ENCODE peak calls at places on chromosomes 4 and X, in seven cellular contexts. N is BE2C, C is adrenal gland, S is neural crest cell, B is iPS-NIHi11, F is midbrain, A is astrocyte of the spinal cord. Z is an unnamed sample.

GRCh38 chr4:27692098-27692679 is 831.5 kb downstream of the STIM2 start:
- DNase-seq in N (peak), C (peak), S (no peak), B (peak), F (peak), A (peak), Z (peak)

GRCh38 chr4:138344064-138344463 is 101.9 kb upstream of the SLC7A11 start:
- DNase-seq in N (no peak), C (no peak), S (no peak), B (no peak), F (no peak), A (no peak), Z (no peak)

GRCh38 chr4:137370206-137370633 is 162.1 kb downstream of the PCDH18 start:
- DNase-seq in N (no peak), C (no peak), S (no peak), B (no peak), F (no peak), A (peak), Z (no peak)

GRCh38 chr4:8270912-8271815 is 1.6 kb downstream of the HTRA3 start:
- DNase-seq in N (no peak), C (no peak), S (no peak), B (no peak), F (no peak), A (no peak), Z (no peak)

GRCh38 chr4:145531193-145531592 is 49.5 kb downstream of the SMAD1 start:
- DNase-seq in N (peak), C (peak), S (no peak), B (no peak), F (peak), A (no peak), Z (no peak)

GRCh38 chr4:66633472-66633871 is 911.8 kb downstream of the CENPC start:
- DNase-seq in N (no peak), C (no peak), S (no peak), B (no peak), F (no peak), A (no peak), Z (no peak)

GRCh38 chr4:57078685-57079521 is 31.3 kb downstream of the IGFBP7 start:
- DNase-seq in N (no peak), C (no peak), S (no peak), B (peak), F (no peak), A (peak), Z (peak)

GRCh38 chrX:54758114-54759055 is 39.7 kb downstream of the ITIH6 start:
- DNase-seq in N (no peak), C (no peak), S (no peak), B (no peak), F (no peak), A (no peak), Z (no peak)

GRCh38 chrX:105872921-105873320 is 50.6 kb downstream of the NRK start:
- DNase-seq in N (no peak), C (peak), S (no peak), B (no peak), F (no peak), A (peak), Z (no peak)

GRCh38 chrX:103170216-103170615 is 44.7 kb upstream of the BEX4 start:
- DNase-seq in N (no peak), C (no peak), S (no peak), B (no peak), F (no peak), A (peak), Z (no peak)

GRCh38 chr4:156933633-156934258 is 37.9 kb downstream of the PDGFC start:
- DNase-seq in N (no peak), C (no peak), S (no peak), B (no peak), F (no peak), A (peak), Z (no peak)

GRCh38 chrX:134671207-134671750 is 13.0 kb upstream of the PLAC1 start:
- DNase-seq in N (no peak), C (no peak), S (no peak), B (no peak), F (no peak), A (no peak), Z (no peak)

GRCh38 chrX:129961180-129962083 is 21.0 kb upstream of the BCORL1 start:
- DNase-seq in N (peak), C (peak), S (peak), B (peak), F (no peak), A (no peak), Z (peak)

GRCh38 chrX:96564595-96564994 is 120.0 kb upstream of the DIAPH2 start:
- DNase-seq in N (no peak), C (peak), S (no peak), B (no peak), F (no peak), A (no peak), Z (no peak)

GRCh38 chr4:148007303-148007702 is 275.4 kb downstream of the ARHGAP10 start:
- DNase-seq in N (no peak), C (peak), S (no peak), B (peak), F (no peak), A (peak), Z (no peak)

GRCh38 chr4:87141428-87141827 is 79.0 kb downstream of the KLHL8 start:
- DNase-seq in N (no peak), C (peak), S (no peak), B (no peak), F (no peak), A (no peak), Z (no peak)

GRCh38 chrX:104172121-104172520 is 5.9 kb downstream of the FAM199X start:
- DNase-seq in N (no peak), C (no peak), S (no peak), B (no peak), F (no peak), A (no peak), Z (no peak)

GRCh38 chr4:106315476-106315967 is 487 bp downstream of the TBCK start:
- DNase-seq in N (no peak), C (peak), S (no peak), B (peak), F (peak), A (peak), Z (no peak)

GRCh38 chrX:72317139-72317538 is 11.4 kb upstream of the CITED1 start:
- DNase-seq in N (no peak), C (no peak), S (no peak), B (no peak), F (no peak), A (no peak), Z (no peak)

GRCh38 chr4:25535278-25535677 is 120.4 kb upstream of the SLC34A2 start:
- DNase-seq in N (no peak), C (no peak), S (no peak), B (peak), F (no peak), A (no peak), Z (no peak)